ENCODE peak calls at places on chromosomes 5 and 9, in seven cellular contexts. One of them, this sample, is unnamed.

GRCh38 chr9:105063665-105064247 is 135.8 kb upstream of the ABCA1 start:
- DNase-seq in mesenchymal stem cell: peak; percentile 98
- DNase-seq in naive thymus-derived CD8-positive, alpha-beta T cell: no peak
- DNase-seq in effector CD4-positive, alpha-beta T cell: no peak
- DNase-seq in HTR-8/SVneo: no peak
- DNase-seq in uterus: peak; percentile 27
- DNase-seq in ELF-1: peak; percentile 26
- DNase-seq in this sample: peak; percentile 96

GRCh38 chr5:104385901-104386300 is 823.3 kb upstream of the NUDT12 start:
- DNase-seq in effector CD4-positive, alpha-beta T cell: no peak
- DNase-seq in HTR-8/SVneo: no peak
- DNase-seq in uterus: no peak
- DNase-seq in naive thymus-derived CD8-positive, alpha-beta T cell: no peak
- DNase-seq in ELF-1: no peak
- DNase-seq in mesenchymal stem cell: peak; percentile 16
- DNase-seq in this sample: no peak

GRCh38 chr9:129964901-129965734 is 77.9 kb downstream of the FNBP1 start:
- DNase-seq in effector CD4-positive, alpha-beta T cell: no peak
- DNase-seq in ELF-1: no peak
- DNase-seq in HTR-8/SVneo: no peak
- DNase-seq in mesenchymal stem cell: peak; percentile 93
- DNase-seq in uterus: peak; percentile 49
- DNase-seq in naive thymus-derived CD8-positive, alpha-beta T cell: no peak
- DNase-seq in this sample: peak; percentile 85

GRCh38 chr9:135050072-135050990 is 37.1 kb upstream of the OLFM1 start:
- DNase-seq in HTR-8/SVneo: no peak
- DNase-seq in uterus: no peak
- DNase-seq in ELF-1: no peak
- DNase-seq in effector CD4-positive, alpha-beta T cell: no peak
- DNase-seq in naive thymus-derived CD8-positive, alpha-beta T cell: no peak
- DNase-seq in mesenchymal stem cell: no peak
- DNase-seq in this sample: no peak

GRCh38 chr5:40022057-40022456 is 597.3 kb upstream of the DAB2 start:
- DNase-seq in mesenchymal stem cell: no peak
- DNase-seq in HTR-8/SVneo: no peak
- DNase-seq in effector CD4-positive, alpha-beta T cell: no peak
- DNase-seq in naive thymus-derived CD8-positive, alpha-beta T cell: no peak
- DNase-seq in uterus: no peak
- DNase-seq in ELF-1: no peak
- DNase-seq in this sample: no peak

GRCh38 chr5:79806741-79807140 is 117.1 kb downstream of the CMYA5 start:
- DNase-seq in naive thymus-derived CD8-positive, alpha-beta T cell: no peak
- DNase-seq in uterus: no peak
- DNase-seq in mesenchymal stem cell: peak; percentile 1
- DNase-seq in HTR-8/SVneo: no peak
- DNase-seq in effector CD4-positive, alpha-beta T cell: no peak
- DNase-seq in ELF-1: no peak
- DNase-seq in this sample: no peak

GRCh38 chr9:12813960-12814876 is 39.4 kb downstream of the LURAP1L start:
- DNase-seq in mesenchymal stem cell: peak; percentile 99
- DNase-seq in uterus: peak; percentile 41
- DNase-seq in effector CD4-positive, alpha-beta T cell: no peak
- DNase-seq in ELF-1: peak; percentile 8
- DNase-seq in HTR-8/SVneo: peak; percentile 54
- DNase-seq in naive thymus-derived CD8-positive, alpha-beta T cell: no peak
- DNase-seq in this sample: peak; percentile 100

GRCh38 chr5:143019614-143020515 is 249.7 kb downstream of the ARHGAP26 start:
- DNase-seq in effector CD4-positive, alpha-beta T cell: no peak
- DNase-seq in naive thymus-derived CD8-positive, alpha-beta T cell: no peak
- DNase-seq in mesenchymal stem cell: peak; percentile 38
- DNase-seq in uterus: no peak
- DNase-seq in ELF-1: peak; percentile 10
- DNase-seq in HTR-8/SVneo: no peak
- DNase-seq in this sample: peak; percentile 69

GRCh38 chr9:5510360-5510931 is at the start of gene PDCD1LG2:
- DNase-seq in HTR-8/SVneo: no peak
- DNase-seq in uterus: no peak
- DNase-seq in ELF-1: no peak
- DNase-seq in naive thymus-derived CD8-positive, alpha-beta T cell: no peak
- DNase-seq in effector CD4-positive, alpha-beta T cell: no peak
- DNase-seq in mesenchymal stem cell: peak; percentile 89
- DNase-seq in this sample: peak; percentile 87

GRCh38 chr5:3451961-3452360 is 143.7 kb upstream of the IRX1 start:
- DNase-seq in ELF-1: no peak
- DNase-seq in uterus: no peak
- DNase-seq in HTR-8/SVneo: no peak
- DNase-seq in mesenchymal stem cell: no peak
- DNase-seq in naive thymus-derived CD8-positive, alpha-beta T cell: no peak
- DNase-seq in effector CD4-positive, alpha-beta T cell: no peak
- DNase-seq in this sample: no peak

GRCh38 chr9:36560813-36561212 is 11.9 kb upstream of the MELK start:
- DNase-seq in naive thymus-derived CD8-positive, alpha-beta T cell: no peak
- DNase-seq in uterus: no peak
- DNase-seq in effector CD4-positive, alpha-beta T cell: no peak
- DNase-seq in HTR-8/SVneo: no peak
- DNase-seq in ELF-1: peak; percentile 68
- DNase-seq in mesenchymal stem cell: peak; percentile 20
- DNase-seq in this sample: peak; percentile 38

GRCh38 chr5:114325552-114325951 is 36.3 kb upstream of the KCNN2 start:
- DNase-seq in ELF-1: peak; percentile 49
- DNase-seq in mesenchymal stem cell: peak; percentile 81
- DNase-seq in effector CD4-positive, alpha-beta T cell: no peak
- DNase-seq in HTR-8/SVneo: no peak
- DNase-seq in naive thymus-derived CD8-positive, alpha-beta T cell: no peak
- DNase-seq in uterus: no peak
- DNase-seq in this sample: peak; percentile 79

GRCh38 chr5:158456756-158457155 is 597.8 kb upstream of the CLINT1 start:
- DNase-seq in naive thymus-derived CD8-positive, alpha-beta T cell: no peak
- DNase-seq in ELF-1: no peak
- DNase-seq in uterus: no peak
- DNase-seq in mesenchymal stem cell: peak; percentile 73
- DNase-seq in HTR-8/SVneo: peak; percentile 68
- DNase-seq in effector CD4-positive, alpha-beta T cell: no peak
- DNase-seq in this sample: peak; percentile 64

GRCh38 chr9:75866273-75866871 is 24.1 kb upstream of the PCSK5 start:
- DNase-seq in effector CD4-positive, alpha-beta T cell: peak; percentile 13
- DNase-seq in mesenchymal stem cell: peak; percentile 49
- DNase-seq in ELF-1: peak; percentile 14
- DNase-seq in naive thymus-derived CD8-positive, alpha-beta T cell: no peak
- DNase-seq in uterus: no peak
- DNase-seq in HTR-8/SVneo: no peak
- DNase-seq in this sample: peak; percentile 52

GRCh38 chr9:16869140-16869903 is 1.1 kb downstream of the BNC2 start:
- DNase-seq in uterus: peak; percentile 43
- DNase-seq in mesenchymal stem cell: peak; percentile 57
- DNase-seq in ELF-1: peak; percentile 55
- DNase-seq in naive thymus-derived CD8-positive, alpha-beta T cell: no peak
- DNase-seq in HTR-8/SVneo: no peak
- DNase-seq in effector CD4-positive, alpha-beta T cell: no peak
- DNase-seq in this sample: peak; percentile 70

GRCh38 chr5:96876292-96876850 is at the start of gene ERAP2:
- DNase-seq in naive thymus-derived CD8-positive, alpha-beta T cell: no peak
- DNase-seq in HTR-8/SVneo: no peak
- DNase-seq in ELF-1: no peak
- DNase-seq in mesenchymal stem cell: peak; percentile 71
- DNase-seq in uterus: no peak
- DNase-seq in effector CD4-positive, alpha-beta T cell: no peak
- DNase-seq in this sample: peak; percentile 80

GRCh38 chr9:126146254-126147145 is 180.1 kb upstream of the MVB12B start:
- DNase-seq in mesenchymal stem cell: no peak
- DNase-seq in HTR-8/SVneo: peak; percentile 21
- DNase-seq in uterus: no peak
- DNase-seq in effector CD4-positive, alpha-beta T cell: no peak
- DNase-seq in naive thymus-derived CD8-positive, alpha-beta T cell: no peak
- DNase-seq in ELF-1: peak; percentile 85
- DNase-seq in this sample: no peak

GRCh38 chr9:96218821-96219614 is 83.0 kb downstream of the HSD17B3 start:
- DNase-seq in uterus: peak; percentile 21
- DNase-seq in naive thymus-derived CD8-positive, alpha-beta T cell: no peak
- DNase-seq in effector CD4-positive, alpha-beta T cell: no peak
- DNase-seq in ELF-1: peak; percentile 56
- DNase-seq in HTR-8/SVneo: no peak
- DNase-seq in mesenchymal stem cell: no peak
- DNase-seq in this sample: no peak

GRCh38 chr5:65625743-65626142 is 916 bp downstream of the SHLD3 start:
- DNase-seq in naive thymus-derived CD8-positive, alpha-beta T cell: no peak
- DNase-seq in effector CD4-positive, alpha-beta T cell: no peak
- DNase-seq in HTR-8/SVneo: no peak
- DNase-seq in ELF-1: no peak
- DNase-seq in mesenchymal stem cell: peak; percentile 4
- DNase-seq in uterus: no peak
- DNase-seq in this sample: peak; percentile 5

GRCh38 chr5:16615737-16616535 is 861 bp downstream of the RETREG1 start:
- DNase-seq in ELF-1: peak; percentile 5
- DNase-seq in mesenchymal stem cell: no peak
- DNase-seq in uterus: no peak
- DNase-seq in HTR-8/SVneo: no peak
- DNase-seq in effector CD4-positive, alpha-beta T cell: no peak
- DNase-seq in naive thymus-derived CD8-positive, alpha-beta T cell: no peak
- DNase-seq in this sample: no peak

GRCh38 chr5:121031487-121031886 is 567.4 kb downstream of the PRR16 start:
- DNase-seq in uterus: no peak
- DNase-seq in mesenchymal stem cell: no peak
- DNase-seq in effector CD4-positive, alpha-beta T cell: no peak
- DNase-seq in HTR-8/SVneo: no peak
- DNase-seq in naive thymus-derived CD8-positive, alpha-beta T cell: no peak
- DNase-seq in ELF-1: no peak
- DNase-seq in this sample: no peak

GRCh38 chr5:71719092-71719964 is at the start of gene CARTPT:
- DNase-seq in naive thymus-derived CD8-positive, alpha-beta T cell: no peak
- DNase-seq in uterus: no peak
- DNase-seq in mesenchymal stem cell: peak; percentile 22
- DNase-seq in HTR-8/SVneo: no peak
- DNase-seq in effector CD4-positive, alpha-beta T cell: no peak
- DNase-seq in ELF-1: peak; percentile 77
- DNase-seq in this sample: peak; percentile 7

GRCh38 chr5:74624931-74625505 is 15.5 kb downstream of the ENC1 start:
- DNase-seq in mesenchymal stem cell: no peak
- DNase-seq in naive thymus-derived CD8-positive, alpha-beta T cell: no peak
- DNase-seq in HTR-8/SVneo: no peak
- DNase-seq in uterus: no peak
- DNase-seq in effector CD4-positive, alpha-beta T cell: no peak
- DNase-seq in ELF-1: peak; percentile 60
- DNase-seq in this sample: no peak

GRCh38 chr5:56852228-56853000 is 37.1 kb downstream of the MAP3K1 start:
- DNase-seq in HTR-8/SVneo: no peak
- DNase-seq in effector CD4-positive, alpha-beta T cell: no peak
- DNase-seq in mesenchymal stem cell: peak; percentile 83
- DNase-seq in uterus: no peak
- DNase-seq in ELF-1: no peak
- DNase-seq in naive thymus-derived CD8-positive, alpha-beta T cell: no peak
- DNase-seq in this sample: peak; percentile 87

GRCh38 chr5:127746756-127747155 is 43.6 kb downstream of the CCDC192 start:
- DNase-seq in uterus: no peak
- DNase-seq in ELF-1: no peak
- DNase-seq in effector CD4-positive, alpha-beta T cell: no peak
- DNase-seq in naive thymus-derived CD8-positive, alpha-beta T cell: no peak
- DNase-seq in mesenchymal stem cell: peak; percentile 39
- DNase-seq in HTR-8/SVneo: peak; percentile 12
- DNase-seq in this sample: peak; percentile 35

GRCh38 chr5:26660116-26660515 is 378.3 kb downstream of the CDH9 start:
- DNase-seq in mesenchymal stem cell: no peak
- DNase-seq in uterus: no peak
- DNase-seq in naive thymus-derived CD8-positive, alpha-beta T cell: no peak
- DNase-seq in effector CD4-positive, alpha-beta T cell: no peak
- DNase-seq in ELF-1: no peak
- DNase-seq in HTR-8/SVneo: no peak
- DNase-seq in this sample: no peak

GRCh38 chr9:132478353-132478752 is 68.3 kb downstream of the CFAP77 start:
- DNase-seq in uterus: no peak
- DNase-seq in mesenchymal stem cell: no peak
- DNase-seq in ELF-1: no peak
- DNase-seq in naive thymus-derived CD8-positive, alpha-beta T cell: no peak
- DNase-seq in effector CD4-positive, alpha-beta T cell: no peak
- DNase-seq in HTR-8/SVneo: no peak
- DNase-seq in this sample: no peak

GRCh38 chr5:29588276-29588675 is 1605.2 kb upstream of the CDH6 start:
- DNase-seq in HTR-8/SVneo: no peak
- DNase-seq in mesenchymal stem cell: no peak
- DNase-seq in effector CD4-positive, alpha-beta T cell: no peak
- DNase-seq in naive thymus-derived CD8-positive, alpha-beta T cell: no peak
- DNase-seq in uterus: no peak
- DNase-seq in ELF-1: no peak
- DNase-seq in this sample: no peak